ENCODE peak calls at places on chromosome 1, in seven cellular contexts. P, H, Y, F, R, V and S are unnamed samples.
A peak's percentile ranks its signal among the peaks of the same experiment; 100 is the strongest.

GRCh38 chr1:8903908-8904650 is 25.6 kb upstream of the ENO1 start:
- DNase-seq in Y (peak; percentile 51), F (peak; percentile 88), V (peak; percentile 90), P (no peak), R (peak; percentile 11), H (peak; percentile 91), S (no peak)

GRCh38 chr1:164602480-164603093 is 43.6 kb downstream of the PBX1 start:
- DNase-seq in R (no peak), Y (peak; percentile 57), P (no peak), V (peak; percentile 81), H (no peak), F (peak; percentile 59), S (peak; percentile 47)

GRCh38 chr1:94807742-94808491 is 12.2 kb upstream of the SLC44A3 start:
- DNase-seq in R (no peak), Y (peak; percentile 76), F (peak; percentile 28), H (peak; percentile 30), V (no peak), P (no peak), S (no peak)

GRCh38 chr1:109979489-109980091 is 5.0 kb upstream of the AHCYL1 start:
- DNase-seq in P (no peak), F (peak; percentile 68), Y (no peak), H (peak; percentile 88), V (no peak), R (no peak), S (no peak)

GRCh38 chr1:177907000-177907399 is 62.9 kb downstream of the SEC16B start:
- DNase-seq in H (no peak), Y (no peak), R (no peak), F (no peak), V (no peak), P (no peak), S (no peak)

GRCh38 chr1:209600541-209600940 is 17.0 kb downstream of the CAMK1G start:
- DNase-seq in V (no peak), F (no peak), R (no peak), Y (no peak), P (no peak), H (peak; percentile 89), S (no peak)

GRCh38 chr1:38991638-38992449 is 768 bp downstream of the AKIRIN1 start:
- DNase-seq in F (peak; percentile 31), H (peak; percentile 26), P (no peak), R (peak; percentile 48), V (peak; percentile 17), Y (peak; percentile 51), S (peak; percentile 36)

GRCh38 chr1:108563808-108564207 is 3.9 kb downstream of the EEIG2 start:
- DNase-seq in P (no peak), Y (no peak), R (no peak), F (no peak), H (no peak), V (no peak), S (no peak)

GRCh38 chr1:7299994-7300393 is 471.1 kb upstream of the VAMP3 start:
- DNase-seq in P (no peak), Y (no peak), F (peak; percentile 87), H (peak; percentile 87), V (no peak), R (no peak), S (no peak)

GRCh38 chr1:183175631-183176030 is 10.4 kb upstream of the LAMC2 start:
- DNase-seq in H (no peak), V (no peak), Y (no peak), R (no peak), P (no peak), F (no peak), S (no peak)

GRCh38 chr1:32413507-32414185 is 19.4 kb upstream of the BSDC1 start:
- DNase-seq in Y (peak; percentile 91), P (peak; percentile 63), F (peak; percentile 71), V (peak; percentile 55), H (peak; percentile 66), R (peak; percentile 12), S (no peak)

GRCh38 chr1:165306543-165307434 is 49.7 kb downstream of the LMX1A start:
- DNase-seq in H (no peak), P (no peak), V (no peak), Y (no peak), R (no peak), F (no peak), S (no peak)

GRCh38 chr1:152347116-152347728 is 12.6 kb downstream of the FLG2 start:
- DNase-seq in V (peak; percentile 54), H (peak; percentile 55), R (no peak), F (peak; percentile 53), P (peak; percentile 20), Y (peak; percentile 62), S (no peak)

GRCh38 chr1:186152227-186152944 is 222.7 kb downstream of the TPR start:
- DNase-seq in P (no peak), F (peak; percentile 46), V (peak; percentile 27), H (peak; percentile 72), R (no peak), Y (no peak), S (no peak)

GRCh38 chr1:45516465-45516864 is 5.2 kb downstream of the PRDX1 start:
- DNase-seq in P (no peak), H (no peak), V (no peak), R (no peak), Y (no peak), F (no peak), S (no peak)

GRCh38 chr1:102089791-102090190 is 93.1 kb upstream of the OLFM3 start:
- DNase-seq in V (no peak), R (no peak), H (no peak), Y (no peak), F (no peak), P (no peak), S (no peak)

GRCh38 chr1:228544021-228544850 is 57.1 kb downstream of the RNF187 start:
- DNase-seq in R (no peak), H (no peak), P (no peak), Y (peak; percentile 33), F (no peak), V (no peak), S (no peak)

GRCh38 chr1:247212012-247212411 is 40.2 kb upstream of the ZNF124 start:
- DNase-seq in P (peak; percentile 73), V (no peak), R (no peak), F (no peak), Y (no peak), H (no peak), S (no peak)

GRCh38 chr1:199857516-199857915 is 170.0 kb upstream of the NR5A2 start:
- DNase-seq in R (no peak), F (no peak), V (no peak), P (no peak), H (no peak), Y (no peak), S (no peak)

GRCh38 chr1:221809101-221810029 is 67.5 kb upstream of the DUSP10 start:
- DNase-seq in Y (no peak), P (no peak), F (peak; percentile 20), H (peak; percentile 92), R (no peak), V (no peak), S (no peak)

GRCh38 chr1:58883037-58883887 is 99.4 kb upstream of the JUN start:
- DNase-seq in H (peak; percentile 99), Y (peak; percentile 89), R (peak; percentile 9), P (no peak), V (peak; percentile 51), F (peak; percentile 97), S (peak; percentile 71)

GRCh38 chr1:154608522-154609294 is 722 bp upstream of the ADAR start:
- DNase-seq in Y (peak; percentile 63), V (peak; percentile 28), P (peak; percentile 34), R (peak; percentile 38), F (peak; percentile 61), H (peak; percentile 45), S (peak; percentile 50)

GRCh38 chr1:45954401-45954847 is 151.0 kb downstream of the MAST2 start:
- DNase-seq in R (no peak), H (peak; percentile 47), Y (no peak), V (peak; percentile 22), F (peak; percentile 58), P (no peak), S (no peak)

GRCh38 chr1:235954306-235955283 is 87.9 kb upstream of the LYST start:
- DNase-seq in Y (peak; percentile 90), V (no peak), P (peak; percentile 74), H (no peak), F (no peak), R (no peak), S (no peak)

GRCh38 chr1:165845569-165845968 is 18.2 kb downstream of the UCK2 start:
- DNase-seq in Y (no peak), P (no peak), H (no peak), V (no peak), R (no peak), F (no peak), S (no peak)

GRCh38 chr1:227896710-227897655 is 50.7 kb downstream of the WNT9A start:
- DNase-seq in Y (no peak), P (no peak), V (no peak), H (no peak), F (no peak), R (no peak), S (peak; percentile 25)

GRCh38 chr1:5620997-5621396 is 371.2 kb downstream of the NPHP4 start:
- DNase-seq in R (no peak), F (no peak), P (no peak), Y (no peak), H (peak; percentile 33), V (no peak), S (no peak)

GRCh38 chr1:193303849-193304248 is 117.4 kb upstream of the B3GALT2 start:
- DNase-seq in R (no peak), Y (no peak), P (no peak), F (no peak), V (no peak), H (no peak), S (no peak)

GRCh38 chr1:211333906-211334305 is 7.3 kb downstream of the TRAF5 start:
- DNase-seq in H (no peak), V (no peak), R (no peak), P (no peak), F (no peak), Y (peak; percentile 47), S (no peak)

GRCh38 chr1:234586304-234586703 is 23.7 kb downstream of the IRF2BP2 start:
- DNase-seq in R (no peak), F (no peak), H (no peak), Y (no peak), P (no peak), V (no peak), S (no peak)

GRCh38 chr1:184242507-184242943 is 144.3 kb upstream of the C1orf21 start:
- DNase-seq in H (peak; percentile 79), R (no peak), P (no peak), F (peak; percentile 87), V (no peak), Y (peak; percentile 67), S (no peak)

GRCh38 chr1:64295136-64295535 is 91.7 kb downstream of the UBE2U start:
- DNase-seq in Y (no peak), R (no peak), P (no peak), V (no peak), F (no peak), H (no peak), S (no peak)

GRCh38 chr1:171213559-171214454 is 28.7 kb downstream of the FMO2 start:
- DNase-seq in P (no peak), H (no peak), V (no peak), F (no peak), Y (no peak), R (no peak), S (no peak)

GRCh38 chr1:10251325-10252103 is 41.1 kb downstream of the KIF1B start:
- DNase-seq in P (peak; percentile 23), H (peak; percentile 68), V (no peak), F (peak; percentile 33), R (no peak), Y (no peak), S (no peak)

GRCh38 chr1:26127235-26128163 is 15.9 kb downstream of the PDIK1L start:
- DNase-seq in H (no peak), F (no peak), V (no peak), P (no peak), Y (no peak), R (no peak), S (no peak)

GRCh38 chr1:172340520-172340919 is 80.0 kb upstream of the C1orf105 start:
- DNase-seq in R (no peak), F (no peak), Y (no peak), P (no peak), V (no peak), H (no peak), S (no peak)

GRCh38 chr1:25106981-25107642 is 125.2 kb downstream of the SYF2 start:
- DNase-seq in H (no peak), P (no peak), Y (peak; percentile 66), F (no peak), V (no peak), R (no peak), S (no peak)

GRCh38 chr1:150765229-150765976 is at the start of gene CTSS:
- DNase-seq in Y (no peak), H (peak; percentile 6), P (peak; percentile 63), F (peak; percentile 25), R (no peak), V (no peak), S (no peak)